ENCODE peak calls at places on chromosome 9, in four cellular contexts. W is mesenchymal stem cell, A is fibroblast of lung, Z is A549. R is an unnamed sample.

GRCh38 chr9:122374885-122375420 is 4.1 kb downstream of the PTGS1 start:
- DNase-seq in Z (no peak), A (peak), W (peak), R (peak)

GRCh38 chr9:124860582-124861341 is 995 bp downstream of the RPL35 start:
- DNase-seq in Z (no peak), A (no peak), W (no peak), R (no peak)

GRCh38 chr9:14315754-14316573 is 2.0 kb upstream of the NFIB start:
- DNase-seq in A (peak), W (peak), Z (peak), R (peak)

GRCh38 chr9:81825831-81826540 is 102.2 kb upstream of the SPATA31D4 start:
- DNase-seq in A (no peak), W (no peak), Z (no peak), R (peak)

GRCh38 chr9:14219865-14220655 is 93.9 kb downstream of the NFIB start:
- DNase-seq in Z (no peak), W (no peak), A (no peak), R (no peak)

GRCh38 chr9:95611354-95611753 is 94.6 kb upstream of the PTCH1 start:
- DNase-seq in A (no peak), Z (no peak), W (no peak), R (no peak)

GRCh38 chr9:88593537-88594185 is 58.7 kb downstream of the NXNL2 start:
- DNase-seq in A (peak), W (peak), Z (peak), R (peak)

GRCh38 chr9:125486576-125486975 is 220.4 kb downstream of the MAPKAP1 start:
- DNase-seq in A (peak), W (no peak), Z (no peak), R (no peak)

GRCh38 chr9:35729700-35730485 is 2.1 kb downstream of the TLN1 start:
- DNase-seq in Z (peak), A (peak), W (peak), R (peak)

GRCh38 chr9:35726876-35727438 is 5.0 kb downstream of the TLN1 start:
- DNase-seq in W (peak), Z (peak), A (peak), R (no peak)

GRCh38 chr9:35728041-35728971 is 3.7 kb downstream of the TLN1 start:
- DNase-seq in Z (peak), W (peak), A (peak), R (peak)

GRCh38 chr9:35729101-35729500 is 2.9 kb downstream of the TLN1 start:
- DNase-seq in A (peak), Z (no peak), W (peak), R (no peak)

DNA sequence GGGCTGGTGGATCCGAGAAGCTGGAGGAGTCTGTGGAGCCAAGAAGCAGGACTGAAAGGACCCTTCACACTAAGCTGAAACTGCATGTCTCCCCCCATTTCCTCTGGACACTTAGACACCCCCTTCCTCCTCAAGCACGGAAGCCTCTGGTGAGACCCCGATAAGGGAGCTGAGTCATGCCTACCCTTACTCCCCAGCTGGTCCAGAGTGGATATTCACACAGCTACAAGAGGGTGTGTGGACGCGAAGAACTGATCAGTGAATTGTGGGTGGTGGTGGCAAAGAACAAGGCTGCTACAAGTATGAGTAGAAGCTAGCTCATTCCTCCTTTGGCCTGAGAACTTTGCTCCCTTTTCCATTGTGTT is 4.3 kb downstream of the TLN1 start:
- DNase-seq in A (no peak), Z (no peak), W (no peak), R (no peak)
- H3K4me2 ChIP-seq in A (peak), Z (peak), W (peak), R (peak)

GRCh38 chr9:19465571-19466267 is 56.9 kb downstream of the ACER2 start:
- DNase-seq in Z (no peak), W (no peak), A (no peak), R (no peak)

GRCh38 chr9:19461135-19461534 is 52.3 kb downstream of the ACER2 start:
- DNase-seq in Z (no peak), A (no peak), W (no peak), R (no peak)

GRCh38 chr9:19464061-19464763 is 55.4 kb downstream of the ACER2 start:
- DNase-seq in A (no peak), Z (no peak), W (no peak), R (no peak)

GRCh38 chr9:19466268-19466639 is 57.4 kb downstream of the ACER2 start:
- DNase-seq in W (no peak), Z (no peak), A (no peak), R (no peak)

DNA sequence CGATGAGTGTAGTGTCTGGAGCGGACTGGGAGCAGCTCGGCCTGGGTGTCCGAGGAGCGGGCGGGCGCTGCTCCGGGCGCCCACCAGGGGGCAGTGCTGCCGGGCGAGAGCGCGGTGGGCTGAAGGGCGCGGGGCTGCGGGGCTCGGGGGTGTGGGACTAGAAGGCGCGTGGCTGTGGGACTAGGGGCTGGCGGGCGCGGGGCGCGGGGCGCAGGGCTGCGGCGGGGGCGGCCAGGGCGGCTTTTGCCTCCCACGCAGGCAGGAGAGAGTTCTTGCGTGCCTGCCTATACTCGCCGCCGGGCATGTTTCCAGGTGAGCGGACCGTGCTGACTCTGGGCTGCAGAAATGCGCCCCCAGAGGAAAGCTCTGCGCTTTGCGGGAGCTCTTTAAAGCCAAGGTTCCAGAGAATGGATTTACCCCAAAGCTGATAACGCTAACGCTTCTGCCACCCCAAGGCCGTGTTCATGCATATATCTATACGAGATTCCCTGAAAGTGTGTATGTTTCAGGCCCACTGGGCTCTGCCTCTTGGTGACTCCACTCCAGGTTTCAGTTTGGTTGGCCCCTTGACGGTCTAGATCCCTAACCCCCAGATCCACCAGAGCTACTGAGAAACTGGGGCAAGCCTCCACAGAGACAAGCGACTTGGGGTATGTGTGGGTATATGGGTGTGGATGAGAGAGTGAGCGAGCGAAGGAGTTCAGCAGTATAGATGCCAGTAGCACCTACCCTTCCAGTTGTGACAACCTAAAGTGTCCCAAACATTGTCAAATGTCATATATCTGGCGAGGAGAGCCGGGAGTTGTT is 56.2 kb downstream of the ACER2 start:
- DNase-seq in W (peak), A (peak), Z (peak), R (peak)
- H3K4me2 ChIP-seq in W (peak), A (peak), Z (peak), R (no peak)

GRCh38 chr9:113609562-113610318 is 146.2 kb downstream of the RGS3 start:
- DNase-seq in W (peak), A (peak), Z (no peak), R (peak)
- H3K4me2 ChIP-seq in W (no peak), A (no peak), Z (no peak), R (no peak)

GRCh38 chr9:87187656-87188055 is 240.3 kb upstream of the GAS1 start:
- DNase-seq in Z (no peak), W (no peak), A (no peak), R (no peak)
- H3K4me2 ChIP-seq in Z (no peak), W (no peak), A (no peak), R (no peak)

DNA sequence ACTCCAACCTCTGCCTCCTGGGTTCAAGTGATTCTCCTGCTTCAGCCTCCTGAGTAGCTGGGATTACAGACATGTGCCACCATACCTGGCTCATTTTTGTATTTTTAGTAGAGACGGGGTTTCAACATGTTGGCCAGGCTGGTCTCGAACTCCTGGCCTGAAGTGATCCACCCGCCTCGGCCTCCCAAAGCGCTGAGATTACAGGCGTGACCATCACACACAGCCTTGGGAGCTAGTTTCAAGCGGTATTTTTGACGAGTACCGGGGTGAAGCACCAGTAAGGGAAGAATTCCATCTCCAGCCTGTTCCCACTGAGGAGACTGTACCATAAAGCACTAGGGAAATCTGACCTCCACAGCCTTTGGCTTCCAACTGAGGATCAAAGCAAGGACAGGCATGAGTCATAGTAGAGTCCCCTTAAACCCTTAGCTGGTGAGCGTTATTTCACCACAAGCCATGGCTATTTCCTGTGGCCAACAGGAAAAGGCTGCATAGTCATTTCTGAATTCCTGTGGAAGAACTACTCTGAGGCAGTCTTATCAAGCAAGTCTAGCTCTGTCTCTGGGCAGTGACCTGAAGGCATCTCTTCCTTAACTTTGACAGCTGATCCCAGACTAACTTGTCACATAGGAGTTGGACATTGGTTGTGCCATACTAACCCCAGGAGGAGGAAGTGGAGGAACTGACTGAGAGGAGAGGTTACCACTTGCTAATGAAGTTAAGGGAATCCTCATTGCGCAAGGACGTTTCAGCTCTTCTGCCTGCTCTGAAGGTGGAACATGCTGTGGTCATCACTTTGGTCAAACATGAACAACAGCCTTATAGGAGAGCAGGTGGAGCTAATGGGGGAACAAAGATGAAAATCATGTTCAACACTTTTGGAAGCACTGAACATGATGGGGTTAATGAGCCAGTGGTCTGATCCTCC is 85.8 kb upstream of the DMRT1 start:
- DNase-seq in Z (peak), W (peak), A (peak), R (peak)
- H3K4me2 ChIP-seq in Z (peak), W (no peak), A (peak), R (no peak)

DNA sequence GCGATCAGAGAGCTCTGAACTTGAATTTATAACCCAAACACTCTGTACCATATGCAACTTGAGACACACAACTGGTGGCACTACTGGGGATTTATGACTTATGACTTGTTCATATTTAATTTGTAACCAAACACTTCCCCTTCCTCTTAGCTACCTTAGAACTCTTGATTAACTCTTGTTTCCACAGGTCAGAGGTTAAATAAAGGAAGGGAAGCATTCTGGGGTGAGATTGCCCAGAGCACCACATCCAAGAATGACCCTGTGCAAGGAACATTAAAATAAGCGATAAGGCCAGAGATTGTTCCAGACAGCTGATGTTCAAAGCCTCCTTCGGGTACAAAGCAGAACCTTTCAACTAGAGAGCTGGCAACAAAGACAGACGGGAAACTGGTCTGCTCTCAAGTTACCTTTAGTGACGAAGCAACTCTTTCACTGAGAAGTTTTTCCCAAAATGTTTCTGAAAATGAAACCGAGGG is 242.6 kb downstream of the DENND1A start:
- DNase-seq in A (no peak), Z (no peak), W (no peak), R (no peak)
- H3K4me2 ChIP-seq in A (no peak), Z (no peak), W (no peak), R (no peak)

DNA sequence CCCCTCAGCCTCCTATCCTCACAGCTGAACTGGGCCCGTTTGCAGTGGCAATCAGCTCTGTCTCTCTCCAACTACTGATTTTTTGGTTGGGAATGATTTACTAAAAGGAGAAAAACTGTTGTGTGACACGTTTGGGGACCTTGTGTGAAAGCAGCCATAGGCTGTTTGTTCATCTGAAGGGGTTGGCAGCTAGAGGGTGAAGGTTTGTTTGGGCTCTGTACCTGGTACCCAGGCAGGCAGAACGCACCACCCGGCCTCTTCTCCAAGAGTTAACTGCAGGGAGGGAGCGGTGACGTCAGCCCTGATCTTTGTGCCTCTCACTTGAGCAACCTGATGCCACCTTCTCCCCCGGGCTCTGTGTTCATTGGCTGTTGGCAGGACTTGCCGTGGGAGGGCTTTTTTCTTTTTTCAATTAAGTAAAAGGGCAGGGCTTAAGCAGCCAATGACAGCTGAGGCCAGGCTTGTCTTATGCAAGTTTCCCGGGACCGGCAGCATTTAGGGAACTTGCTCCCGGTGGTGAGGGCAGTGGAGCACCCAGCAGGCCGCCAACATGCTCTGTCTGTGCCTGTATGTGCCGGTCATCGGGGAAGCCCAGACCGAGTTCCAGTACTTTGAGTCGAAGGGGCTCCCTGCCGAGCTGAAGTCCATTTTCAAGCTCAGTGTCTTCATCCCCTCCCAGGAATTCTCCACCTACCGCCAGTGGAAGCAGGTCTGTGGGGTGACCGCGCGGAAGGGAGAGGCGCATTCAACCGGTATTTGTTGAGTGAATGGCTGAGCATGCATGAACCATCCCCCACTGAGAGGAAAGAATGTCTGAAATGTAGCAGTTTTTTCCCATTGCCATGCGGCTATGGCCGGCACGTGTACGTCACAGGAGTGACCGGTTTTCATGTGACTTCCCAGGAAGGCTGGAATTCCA is 29.3 kb downstream of the PTGES2 start:
- DNase-seq in W (peak), Z (peak), A (peak), R (peak)
- H3K4me2 ChIP-seq in W (peak), Z (peak), A (peak), R (peak)

GRCh38 chr9:18543406-18543965 is 69.5 kb downstream of the ADAMTSL1 start:
- DNase-seq in A (peak), Z (no peak), W (peak), R (no peak)
- H3K4me2 ChIP-seq in A (peak), Z (no peak), W (no peak), R (no peak)

DNA sequence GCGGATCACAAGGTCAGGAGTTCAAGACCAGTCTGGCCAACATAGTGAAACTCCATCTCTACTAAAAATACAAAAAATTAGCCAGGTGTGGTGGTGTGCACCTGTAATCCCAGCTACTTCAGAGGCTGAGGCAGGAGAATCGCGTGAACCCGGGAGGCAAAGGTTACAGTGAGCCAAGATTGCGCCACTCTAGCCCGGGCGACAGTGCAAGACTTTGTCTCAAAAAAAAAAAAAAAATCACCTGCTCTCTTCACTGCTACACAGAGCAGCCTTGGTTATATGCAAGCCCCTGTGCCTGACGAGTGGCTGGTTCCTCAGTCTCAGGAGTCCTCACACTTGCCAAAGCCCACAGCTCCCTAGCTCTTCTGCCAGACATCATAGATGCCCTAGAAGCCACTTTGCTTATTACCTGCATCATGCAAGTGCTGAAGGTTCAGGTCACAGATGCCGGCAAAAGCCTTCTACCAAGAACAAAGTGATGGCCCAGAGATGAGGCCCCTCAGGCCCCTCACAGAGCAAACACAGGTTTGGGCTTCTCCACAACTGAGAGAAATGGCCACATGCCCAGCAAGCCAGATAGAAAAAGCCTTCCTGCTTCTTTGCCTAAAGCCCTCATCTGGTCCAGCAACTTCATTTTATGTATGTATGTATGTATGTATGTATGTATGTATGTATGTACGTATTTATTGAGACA is 176.4 kb downstream of the AUH start:
- DNase-seq in W (no peak), A (no peak), Z (no peak), R (no peak)
- H3K4me2 ChIP-seq in W (no peak), A (no peak), Z (no peak), R (no peak)